ENCODE peak calls at places on chromosomes 1 and 21, in four cellular contexts. T is HepG2, L is adrenal gland, Q is IMR-90. S is an unnamed sample. For H3K4me1, the result is how much of the 10 kb centered on the place peaks cover.

GRCh38 chr1:81449786-81450185 is 350.9 kb upstream of the ADGRL2 start:
- DNase-seq in T (no peak), L (no peak), Q (peak), S (no peak)

GRCh38 chr1:177274687-177275211 is 104.0 kb downstream of the BRINP2 start:
- DNase-seq in Q (peak), T (no peak), L (peak), S (no peak)

GRCh38 chr1:196607940-196608339 is 300 bp downstream of the KCNT2 start:
- DNase-seq in L (no peak), Q (no peak), T (no peak), S (no peak)

GRCh38 chr1:81912383-81912782 is 111.6 kb downstream of the ADGRL2 start:
- DNase-seq in L (no peak), Q (no peak), T (no peak), S (no peak)

GRCh38 chr1:206001476-206001888 is 1.7 kb downstream of the RAB7B start:
- DNase-seq in L (peak), T (no peak), Q (peak), S (no peak)

GRCh38 chr1:207923121-207923520 is 12.2 kb upstream of the CD34 start:
- DNase-seq in Q (no peak), T (no peak), L (no peak), S (no peak)

GRCh38 chr21:42653492-42654061 is at the start of gene PDE9A:
- DNase-seq in Q (no peak), T (no peak), L (peak), S (no peak)

GRCh38 chr1:70048336-70048735 is 157.0 kb downstream of the LRRC40 start:
- DNase-seq in L (no peak), Q (peak), T (no peak), S (no peak)

GRCh38 chr1:218425647-218426342 is 80.7 kb downstream of the TGFB2 start:
- DNase-seq in T (peak), L (no peak), Q (peak), S (no peak)

GRCh38 chr1:179190861-179191260 is 38.6 kb downstream of the ABL2 start:
- DNase-seq in L (no peak), T (no peak), Q (no peak), S (no peak)

GRCh38 chr1:201468501-201468843 is 516 bp downstream of the PHLDA3 start:
- DNase-seq in L (peak), T (no peak), Q (no peak), S (no peak)
- H3K4me3 ChIP-seq in L (no peak), T (peak), Q (peak), S (no peak)

GRCh38 chr1:73761559-73761958 is 436.4 kb downstream of the LRRIQ3 start:
- DNase-seq in Q (no peak), L (no peak), T (no peak), S (no peak)

GRCh38 chr1:73755649-73756048 is 442.3 kb downstream of the LRRIQ3 start:
- DNase-seq in L (no peak), Q (no peak), T (no peak), S (no peak)

DNA sequence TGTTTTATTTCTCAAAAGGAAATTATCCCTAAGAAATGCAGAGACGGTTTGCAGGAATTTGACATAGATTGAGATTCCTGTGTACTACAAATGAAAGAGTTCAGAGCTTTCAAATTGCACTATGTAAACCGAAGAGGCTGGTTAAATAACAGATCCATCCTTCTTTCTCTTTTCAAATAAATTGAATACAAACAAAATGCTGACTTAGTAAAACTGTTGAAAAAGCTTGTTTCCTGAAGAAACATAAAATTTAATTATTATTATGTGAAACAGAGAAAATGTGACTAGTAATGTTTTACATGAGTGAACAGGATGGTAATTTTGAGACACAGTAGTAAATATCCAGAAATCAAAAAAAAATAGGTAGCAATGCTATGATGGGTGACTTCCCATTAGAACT is 441.2 kb downstream of the LRRIQ3 start:
- DNase-seq in L (no peak), Q (no peak), T (no peak), S (no peak)
- H3K4me1 ChIP-seq in L (under half), Q (under half), T (under half), S (under half)

GRCh38 chr1:10299174-10299573 is 88.8 kb downstream of the KIF1B start:
- DNase-seq in T (no peak), Q (no peak), L (no peak), S (no peak)
- H3K27ac ChIP-seq in T (no peak), Q (no peak), L (no peak), S (no peak)

GRCh38 chr1:209106237-209106741 is 477.2 kb upstream of the CAMK1G start:
- DNase-seq in L (no peak), Q (peak), T (no peak), S (no peak)
- H3K4me3 ChIP-seq in L (no peak), Q (no peak), T (no peak), S (no peak)